ENCODE peak calls at places on chromosomes 4 and X, in eight cellular contexts. H, Z, F, U, B, C, K and A are unnamed samples. For H3K4me1, the result is how much of the 10 kb centered on the place peaks cover.

GRCh38 chrX:36640232-36640631 is 367.9 kb upstream of the FAM47C start:
- DNase-seq in H (no peak), Z (no peak), F (no peak), U (no peak), B (no peak), C (no peak), K (no peak), A (no peak)

GRCh38 chrX:3679669-3680068 is 33.8 kb downstream of the PRKX start:
- DNase-seq in H (no peak), Z (no peak), F (no peak), U (no peak), B (no peak), C (no peak), K (no peak), A (no peak)

GRCh38 chrX:72045141-72045540 is 86.6 kb downstream of the RTL5 start:
- DNase-seq in H (no peak), Z (no peak), F (no peak), U (no peak), B (no peak), C (no peak), K (no peak), A (no peak)

GRCh38 chr4:125387770-125388169 is 73.0 kb downstream of the FAT4 start:
- DNase-seq in H (no peak), Z (no peak), F (no peak), U (no peak), B (no peak), C (no peak), K (no peak), A (no peak)

GRCh38 chrX:56994375-56995270 is 718 bp downstream of the SPIN3 start:
- DNase-seq in H (no peak), Z (no peak), F (no peak), U (peak), B (no peak), C (no peak), K (no peak), A (peak)

GRCh38 chr4:140653718-140654515 is 85.2 kb upstream of the UCP1 start:
- DNase-seq in H (no peak), Z (no peak), F (no peak), U (no peak), B (no peak), C (no peak), K (no peak), A (no peak)

GRCh38 chr4:123699823-123700822 is 303.5 kb downstream of the SPRY1 start:
- DNase-seq in H (no peak), Z (no peak), F (no peak), U (no peak), B (no peak), C (peak), K (no peak), A (no peak)

GRCh38 chr4:5874811-5875465 is 17.9 kb downstream of the CRMP1 start:
- DNase-seq in H (peak), Z (no peak), F (no peak), U (no peak), B (no peak), C (no peak), K (no peak), A (no peak)

GRCh38 chr4:56414135-56414675 is 21.2 kb downstream of the PPAT start:
- DNase-seq in H (no peak), Z (no peak), F (no peak), U (no peak), B (no peak), C (no peak), K (no peak), A (no peak)

GRCh38 chr4:6627832-6628231 is 12.7 kb upstream of the MRFAP1 start:
- DNase-seq in H (no peak), Z (no peak), F (no peak), U (no peak), B (no peak), C (no peak), K (no peak), A (no peak)

GRCh38 chr4:112031712-112032328 is 113.4 kb upstream of the FAM241A start:
- DNase-seq in H (peak), Z (peak), F (no peak), U (no peak), B (no peak), C (no peak), K (peak), A (no peak)

GRCh38 chrX:18353931-18354368 is 538 bp downstream of the SCML2 start:
- DNase-seq in H (no peak), Z (peak), F (no peak), U (peak), B (no peak), C (no peak), K (no peak), A (peak)

GRCh38 chr4:129641179-129641578 is 545.2 kb downstream of the C4orf33 start:
- DNase-seq in H (peak), Z (no peak), F (peak), U (no peak), B (peak), C (peak), K (peak), A (peak)

GRCh38 chr4:174538876-174539250 is 16.6 kb upstream of the HPGD start:
- DNase-seq in H (no peak), Z (no peak), F (no peak), U (no peak), B (no peak), C (no peak), K (no peak), A (no peak)

GRCh38 chr4:176791591-176792347 is 953 bp downstream of the VEGFC start:
- DNase-seq in H (no peak), Z (no peak), F (no peak), U (peak), B (peak), C (peak), K (no peak), A (no peak)

GRCh38 chr4:40333921-40334352 is 1.2 kb upstream of the CHRNA9 start:
- DNase-seq in H (no peak), Z (peak), F (peak), U (no peak), B (no peak), C (no peak), K (peak), A (no peak)

GRCh38 chrX:130402211-130402684 is 461 bp downstream of the RBMX2 start:
- DNase-seq in H (no peak), Z (no peak), F (no peak), U (no peak), B (no peak), C (no peak), K (no peak), A (no peak)

GRCh38 chr4:143375326-143376073 is 38.8 kb downstream of the GAB1 start:
- DNase-seq in H (no peak), Z (no peak), F (no peak), U (peak), B (no peak), C (no peak), K (peak), A (peak)

GRCh38 chr4:37946503-37947179 is 13.6 kb upstream of the PTTG2 start:
- DNase-seq in H (no peak), Z (no peak), F (no peak), U (peak), B (no peak), C (peak), K (no peak), A (no peak)

GRCh38 chrX:140298946-140299345 is 205.9 kb downstream of the SOX3 start:
- DNase-seq in H (no peak), Z (no peak), F (no peak), U (no peak), B (no peak), C (no peak), K (no peak), A (no peak)

GRCh38 chrX:38052096-38052495 is 45.7 kb downstream of the SYTL5 start:
- DNase-seq in H (no peak), Z (no peak), F (no peak), U (no peak), B (no peak), C (no peak), K (peak), A (no peak)

GRCh38 chr4:7135389-7135746 is 57.0 kb upstream of the SORCS2 start:
- DNase-seq in H (no peak), Z (no peak), F (no peak), U (no peak), B (no peak), C (no peak), K (no peak), A (no peak)

GRCh38 chr4:85898236-85898635 is 423.3 kb downstream of the ARHGAP24 start:
- DNase-seq in H (no peak), Z (no peak), F (no peak), U (no peak), B (no peak), C (no peak), K (no peak), A (no peak)

GRCh38 chrX:115147220-115147619 is 42.0 kb upstream of the RBMXL3 start:
- DNase-seq in H (no peak), Z (peak), F (no peak), U (no peak), B (no peak), C (no peak), K (peak), A (no peak)

GRCh38 chrX:136304493-136304892 is 3.7 kb downstream of the ADGRG4 start:
- DNase-seq in H (no peak), Z (no peak), F (no peak), U (no peak), B (no peak), C (no peak), K (no peak), A (no peak)

GRCh38 chrX:79161655-79162054 is 17.2 kb downstream of the GPR174 start:
- DNase-seq in H (no peak), Z (no peak), F (no peak), U (no peak), B (no peak), C (no peak), K (no peak), A (no peak)

GRCh38 chrX:112760697-112761096 is 79.9 kb downstream of the AMOT start:
- DNase-seq in H (no peak), Z (no peak), F (no peak), U (no peak), B (no peak), C (no peak), K (no peak), A (no peak)

GRCh38 chr4:163871078-163871477 is 376.6 kb downstream of the TMA16 start:
- DNase-seq in H (no peak), Z (no peak), F (no peak), U (no peak), B (no peak), C (no peak), K (no peak), A (no peak)

GRCh38 chrX:129984196-129984962 is 1.9 kb downstream of the BCORL1 start:
- DNase-seq in H (peak), Z (peak), F (no peak), U (peak), B (no peak), C (peak), K (no peak), A (peak)

GRCh38 chrX:153624196-153625091 is 22.6 kb upstream of the DUSP9 start:
- DNase-seq in H (peak), Z (no peak), F (no peak), U (peak), B (no peak), C (no peak), K (no peak), A (peak)

GRCh38 chrX:124033821-124034220 is 72.3 kb downstream of the STAG2 start:
- DNase-seq in H (no peak), Z (no peak), F (no peak), U (no peak), B (no peak), C (no peak), K (no peak), A (no peak)

GRCh38 chrX:35919536-35920309 is at the start of gene CFAP47:
- DNase-seq in H (no peak), Z (peak), F (no peak), U (peak), B (peak), C (peak), K (no peak), A (no peak)

GRCh38 chrX:118971552-118971951 is 2.9 kb upstream of the LONRF3 start:
- DNase-seq in H (no peak), Z (no peak), F (no peak), U (no peak), B (no peak), C (no peak), K (no peak), A (no peak)

GRCh38 chrX:101430457-101431078 is 22.5 kb downstream of the HNRNPH2 start:
- DNase-seq in H (no peak), Z (no peak), F (no peak), U (no peak), B (no peak), C (no peak), K (no peak), A (no peak)

GRCh38 chr4:76546282-76547166 is 111.5 kb downstream of the SHROOM3 start:
- DNase-seq in H (peak), Z (no peak), F (no peak), U (no peak), B (peak), C (no peak), K (no peak), A (no peak)

GRCh38 chr4:112379306-112379705 is 82.1 kb downstream of the ALPK1 start:
- DNase-seq in H (no peak), Z (no peak), F (no peak), U (no peak), B (no peak), C (no peak), K (no peak), A (no peak)

GRCh38 chr4:138439143-138439581 is 197.0 kb upstream of the SLC7A11 start:
- DNase-seq in H (no peak), Z (no peak), F (no peak), U (no peak), B (no peak), C (no peak), K (no peak), A (no peak)

DNA sequence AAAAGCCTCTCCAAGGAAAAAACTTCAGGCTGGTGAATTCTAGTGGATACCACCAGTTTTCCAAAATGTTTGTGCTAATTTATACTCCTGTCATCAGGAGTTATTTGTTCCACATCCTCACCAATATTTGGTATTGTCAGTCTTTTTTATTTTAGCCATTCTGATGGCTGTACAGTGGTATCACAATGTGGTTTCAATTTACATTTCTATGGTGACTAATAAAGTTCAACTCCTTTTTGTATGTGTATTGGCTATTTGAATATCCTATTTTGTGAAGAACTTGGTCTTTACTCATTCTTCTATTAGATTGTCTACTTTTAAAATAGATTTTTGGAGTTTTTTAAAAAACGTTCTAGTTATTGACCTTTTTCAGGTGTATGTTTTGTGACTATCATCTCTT is 33.0 kb upstream of the FRAS1 start:
- DNase-seq in H (no peak), Z (no peak), F (no peak), U (no peak), B (no peak), C (no peak), K (no peak), A (no peak)
- TF ChIP-seq POLR2A in H (no peak), Z (no peak), F (no peak), U (no peak), B (no peak), C (no peak), K (no peak), A (no peak)

GRCh38 chr4:105277702-105278101 is 131.0 kb downstream of the TET2 start:
- DNase-seq in H (no peak), Z (no peak), F (no peak), U (no peak), B (no peak), C (no peak), K (no peak), A (no peak)

GRCh38 chr4:105274504-105274903 is 127.8 kb downstream of the TET2 start:
- DNase-seq in H (no peak), Z (no peak), F (no peak), U (no peak), B (no peak), C (no peak), K (no peak), A (no peak)

GRCh38 chr4:105279314-105279713 is 132.6 kb downstream of the TET2 start:
- DNase-seq in H (no peak), Z (no peak), F (no peak), U (no peak), B (no peak), C (no peak), K (no peak), A (no peak)

GRCh38 chr4:105274090-105274489 is 127.4 kb downstream of the TET2 start:
- DNase-seq in H (no peak), Z (no peak), F (no peak), U (no peak), B (no peak), C (no peak), K (no peak), A (no peak)

DNA sequence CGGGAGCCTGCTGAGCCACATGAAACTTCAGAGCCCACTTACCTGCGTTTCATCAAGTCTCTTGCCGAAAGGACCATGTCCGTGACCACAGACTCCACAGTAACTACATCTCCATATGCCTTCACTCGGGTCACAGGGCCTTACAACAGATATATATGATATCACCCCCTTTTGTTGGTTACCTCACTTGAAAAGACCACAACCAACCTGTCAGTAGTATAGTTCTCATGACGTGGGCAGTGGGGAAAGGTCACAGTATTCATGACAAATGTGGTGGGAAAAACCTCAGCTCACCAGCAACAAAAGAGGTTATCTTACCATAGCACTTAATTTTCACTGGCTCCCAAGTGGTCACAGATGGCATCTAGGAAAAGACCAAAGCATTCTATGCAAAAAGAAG is 129.7 kb downstream of the TET2 start:
- DNase-seq in H (no peak), Z (no peak), F (no peak), U (no peak), B (no peak), C (no peak), K (no peak), A (no peak)
- TF ChIP-seq CTCF in H (no peak), Z (no peak), F (no peak), U (no peak), B (no peak), C (no peak), K (no peak), A (no peak)

GRCh38 chr4:15653430-15653829 is 1.7 kb downstream of the FBXL5 start:
- DNase-seq in H (no peak), Z (no peak), F (no peak), U (no peak), B (no peak), C (no peak), K (no peak), A (no peak)
- H3K4me1 ChIP-seq in H (under half), Z (under half), F (half or more), U (half or more), B (half or more), C (half or more), K (under half), A (under half)

GRCh38 chr4:114161809-114162208 is 182.4 kb upstream of the ARSJ start:
- DNase-seq in H (no peak), Z (no peak), F (no peak), U (no peak), B (no peak), C (no peak), K (no peak), A (no peak)

GRCh38 chr4:114156371-114156770 is 176.9 kb upstream of the ARSJ start:
- DNase-seq in H (no peak), Z (no peak), F (no peak), U (no peak), B (no peak), C (no peak), K (no peak), A (no peak)
- TF ChIP-seq POLR2A in H (no peak), Z (no peak), F (no peak), U (no peak), B (no peak), C (no peak), K (no peak), A (no peak)